ENCODE peak calls at places on chromosomes 16 and 17, in eight cellular contexts. One of them, this sample, is unnamed.

GRCh38 chr17:4542726-4543191 is 12.4 kb downstream of the MYBBP1A start:
- DNase-seq in colonic mucosa: no peak
- DNase-seq in EL: no peak
- DNase-seq in CD4-positive, alpha-beta T cell: no peak
- DNase-seq in COR-L47: no peak
- DNase-seq in NB4: no peak
- DNase-seq in activated naive CD8-positive, alpha-beta T cell treated with anti-CD3 and anti-CD28 coated beads, Interleukin-2, amount 10 ng/mL, durations not matched to agents 7 days and 5 days: no peak
- DNase-seq in kidney: no peak
- DNase-seq in this sample: no peak

GRCh38 chr16:73205153-73205549 is 157.2 kb upstream of the ZFHX3 start:
- DNase-seq in EL: no peak
- DNase-seq in CD4-positive, alpha-beta T cell: no peak
- DNase-seq in colonic mucosa: no peak
- DNase-seq in COR-L47: no peak
- DNase-seq in NB4: no peak
- DNase-seq in activated naive CD8-positive, alpha-beta T cell treated with anti-CD3 and anti-CD28 coated beads, Interleukin-2, amount 10 ng/mL, durations not matched to agents 7 days and 5 days: no peak
- DNase-seq in kidney: no peak
- DNase-seq in this sample: no peak

GRCh38 chr16:82364690-82365089 is 194.7 kb upstream of the MPHOSPH6 start:
- DNase-seq in EL: no peak
- DNase-seq in COR-L47: no peak
- DNase-seq in CD4-positive, alpha-beta T cell: no peak
- DNase-seq in activated naive CD8-positive, alpha-beta T cell treated with anti-CD3 and anti-CD28 coated beads, Interleukin-2, amount 10 ng/mL, durations not matched to agents 7 days and 5 days: no peak
- DNase-seq in NB4: no peak
- DNase-seq in colonic mucosa: no peak
- DNase-seq in kidney: no peak
- DNase-seq in this sample: no peak

GRCh38 chr17:42682400-42683384 is at the start of gene CNTNAP1:
- DNase-seq in COR-L47: peak
- DNase-seq in CD4-positive, alpha-beta T cell: no peak
- DNase-seq in activated naive CD8-positive, alpha-beta T cell treated with anti-CD3 and anti-CD28 coated beads, Interleukin-2, amount 10 ng/mL, durations not matched to agents 7 days and 5 days: peak
- DNase-seq in colonic mucosa: peak
- DNase-seq in EL: peak
- DNase-seq in NB4: peak
- DNase-seq in kidney: peak
- DNase-seq in this sample: no peak

GRCh38 chr16:53817117-53817516 is 113.2 kb downstream of the FTO start:
- DNase-seq in kidney: no peak
- DNase-seq in EL: peak
- DNase-seq in activated naive CD8-positive, alpha-beta T cell treated with anti-CD3 and anti-CD28 coated beads, Interleukin-2, amount 10 ng/mL, durations not matched to agents 7 days and 5 days: no peak
- DNase-seq in COR-L47: no peak
- DNase-seq in NB4: no peak
- DNase-seq in colonic mucosa: no peak
- DNase-seq in CD4-positive, alpha-beta T cell: no peak
- DNase-seq in this sample: no peak

GRCh38 chr17:6456321-6456720 is 12.1 kb downstream of the PIMREG start:
- DNase-seq in kidney: peak
- DNase-seq in CD4-positive, alpha-beta T cell: no peak
- DNase-seq in activated naive CD8-positive, alpha-beta T cell treated with anti-CD3 and anti-CD28 coated beads, Interleukin-2, amount 10 ng/mL, durations not matched to agents 7 days and 5 days: no peak
- DNase-seq in colonic mucosa: peak
- DNase-seq in EL: no peak
- DNase-seq in COR-L47: no peak
- DNase-seq in NB4: no peak
- DNase-seq in this sample: no peak

GRCh38 chr16:82088483-82088882 is 53.4 kb downstream of the HSD17B2 start:
- DNase-seq in kidney: no peak
- DNase-seq in COR-L47: no peak
- DNase-seq in activated naive CD8-positive, alpha-beta T cell treated with anti-CD3 and anti-CD28 coated beads, Interleukin-2, amount 10 ng/mL, durations not matched to agents 7 days and 5 days: no peak
- DNase-seq in EL: no peak
- DNase-seq in NB4: no peak
- DNase-seq in colonic mucosa: no peak
- DNase-seq in CD4-positive, alpha-beta T cell: no peak
- DNase-seq in this sample: no peak

GRCh38 chr17:1002771-1003555 is 6.0 kb downstream of the TIMM22 start:
- DNase-seq in COR-L47: no peak
- DNase-seq in NB4: no peak
- DNase-seq in CD4-positive, alpha-beta T cell: no peak
- DNase-seq in activated naive CD8-positive, alpha-beta T cell treated with anti-CD3 and anti-CD28 coated beads, Interleukin-2, amount 10 ng/mL, durations not matched to agents 7 days and 5 days: no peak
- DNase-seq in EL: peak
- DNase-seq in kidney: no peak
- DNase-seq in colonic mucosa: no peak
- DNase-seq in this sample: no peak

GRCh38 chr16:11576427-11577289 is 10.1 kb downstream of the LITAF start:
- DNase-seq in colonic mucosa: no peak
- DNase-seq in kidney: peak
- DNase-seq in COR-L47: no peak
- DNase-seq in activated naive CD8-positive, alpha-beta T cell treated with anti-CD3 and anti-CD28 coated beads, Interleukin-2, amount 10 ng/mL, durations not matched to agents 7 days and 5 days: no peak
- DNase-seq in CD4-positive, alpha-beta T cell: no peak
- DNase-seq in NB4: peak
- DNase-seq in EL: no peak
- DNase-seq in this sample: no peak

GRCh38 chr17:7834554-7834890 is 505 bp downstream of the KDM6B start:
- DNase-seq in NB4: no peak
- DNase-seq in COR-L47: no peak
- DNase-seq in kidney: peak
- DNase-seq in colonic mucosa: peak
- DNase-seq in CD4-positive, alpha-beta T cell: peak
- DNase-seq in activated naive CD8-positive, alpha-beta T cell treated with anti-CD3 and anti-CD28 coated beads, Interleukin-2, amount 10 ng/mL, durations not matched to agents 7 days and 5 days: no peak
- DNase-seq in EL: no peak
- DNase-seq in this sample: peak

GRCh38 chr16:49608801-49609200 is 235.2 kb downstream of the C16orf78 start:
- DNase-seq in kidney: no peak
- DNase-seq in NB4: peak
- DNase-seq in colonic mucosa: no peak
- DNase-seq in COR-L47: no peak
- DNase-seq in activated naive CD8-positive, alpha-beta T cell treated with anti-CD3 and anti-CD28 coated beads, Interleukin-2, amount 10 ng/mL, durations not matched to agents 7 days and 5 days: no peak
- DNase-seq in EL: peak
- DNase-seq in CD4-positive, alpha-beta T cell: no peak
- DNase-seq in this sample: no peak

GRCh38 chr17:57677301-57677700 is 67.8 kb downstream of the CCDC182 start:
- DNase-seq in NB4: no peak
- DNase-seq in colonic mucosa: peak
- DNase-seq in CD4-positive, alpha-beta T cell: no peak
- DNase-seq in activated naive CD8-positive, alpha-beta T cell treated with anti-CD3 and anti-CD28 coated beads, Interleukin-2, amount 10 ng/mL, durations not matched to agents 7 days and 5 days: no peak
- DNase-seq in COR-L47: peak
- DNase-seq in EL: no peak
- DNase-seq in kidney: no peak
- DNase-seq in this sample: no peak

GRCh38 chr16:50683689-50684374 is 2.7 kb upstream of the SNX20 start:
- DNase-seq in EL: no peak
- DNase-seq in activated naive CD8-positive, alpha-beta T cell treated with anti-CD3 and anti-CD28 coated beads, Interleukin-2, amount 10 ng/mL, durations not matched to agents 7 days and 5 days: peak
- DNase-seq in colonic mucosa: no peak
- DNase-seq in CD4-positive, alpha-beta T cell: no peak
- DNase-seq in NB4: peak
- DNase-seq in kidney: no peak
- DNase-seq in COR-L47: no peak
- DNase-seq in this sample: no peak

GRCh38 chr16:89160977-89161701 is 10.4 kb upstream of the CDH15 start:
- DNase-seq in activated naive CD8-positive, alpha-beta T cell treated with anti-CD3 and anti-CD28 coated beads, Interleukin-2, amount 10 ng/mL, durations not matched to agents 7 days and 5 days: no peak
- DNase-seq in NB4: no peak
- DNase-seq in COR-L47: no peak
- DNase-seq in EL: no peak
- DNase-seq in CD4-positive, alpha-beta T cell: no peak
- DNase-seq in kidney: no peak
- DNase-seq in colonic mucosa: no peak
- DNase-seq in this sample: no peak